ENCODE peak calls at places on chromosomes 1 and 21, in four cellular contexts. One of them, this sample, is unnamed.

GRCh38 chr1:80917826-80918225 is 882.9 kb upstream of the ADGRL2 start:
- DNase-seq in heart left ventricle: no peak
- DNase-seq in right cardiac atrium: no peak
- DNase-seq in PC-3: no peak
- DNase-seq in this sample: no peak

GRCh38 chr1:62841587-62842169 is 57.7 kb downstream of the ATG4C start:
- DNase-seq in PC-3: peak; percentile 72
- DNase-seq in heart left ventricle: no peak
- DNase-seq in right cardiac atrium: no peak
- DNase-seq in this sample: no peak

GRCh38 chr1:212633144-212633543 is 24.6 kb downstream of the ATF3 start:
- DNase-seq in heart left ventricle: no peak
- DNase-seq in right cardiac atrium: no peak
- DNase-seq in PC-3: no peak
- DNase-seq in this sample: no peak

GRCh38 chr1:50418600-50419109 is 4.6 kb downstream of the DMRTA2 start:
- DNase-seq in heart left ventricle: peak; percentile 60
- DNase-seq in PC-3: no peak
- DNase-seq in right cardiac atrium: no peak
- DNase-seq in this sample: no peak

GRCh38 chr1:113197662-113198330 is 124.8 kb downstream of the LRIG2 start:
- DNase-seq in right cardiac atrium: no peak
- DNase-seq in heart left ventricle: no peak
- DNase-seq in PC-3: no peak
- DNase-seq in this sample: no peak

GRCh38 chr21:41570791-41571355 is 62.9 kb upstream of the TMPRSS2 start:
- DNase-seq in PC-3: no peak
- DNase-seq in heart left ventricle: no peak
- DNase-seq in right cardiac atrium: no peak
- DNase-seq in this sample: no peak

GRCh38 chr1:218371927-218372672 is 27.0 kb downstream of the TGFB2 start:
- DNase-seq in heart left ventricle: no peak
- DNase-seq in right cardiac atrium: no peak
- DNase-seq in PC-3: no peak
- DNase-seq in this sample: no peak

GRCh38 chr1:227447531-227447990 is 115.8 kb upstream of the ZNF678 start:
- DNase-seq in PC-3: peak; percentile 59
- DNase-seq in right cardiac atrium: peak; percentile 59
- DNase-seq in heart left ventricle: peak; percentile 80
- DNase-seq in this sample: no peak

GRCh38 chr1:172973424-172973823 is 77.3 kb downstream of the TNFSF18 start:
- DNase-seq in heart left ventricle: no peak
- DNase-seq in right cardiac atrium: no peak
- DNase-seq in PC-3: no peak
- DNase-seq in this sample: no peak

GRCh38 chr1:24702511-24703293 is 42.5 kb upstream of the CLIC4 start:
- DNase-seq in PC-3: peak; percentile 82
- DNase-seq in heart left ventricle: peak; percentile 71
- DNase-seq in right cardiac atrium: no peak
- DNase-seq in this sample: no peak

GRCh38 chr1:248881261-248881660 is 22.4 kb upstream of the ZNF692 start:
- DNase-seq in right cardiac atrium: no peak
- DNase-seq in heart left ventricle: no peak
- DNase-seq in PC-3: peak; percentile 58
- DNase-seq in this sample: no peak

GRCh38 chr1:108560143-108560429 is 186 bp downstream of the EEIG2 start:
- DNase-seq in heart left ventricle: no peak
- DNase-seq in PC-3: peak; percentile 22
- DNase-seq in right cardiac atrium: no peak
- DNase-seq in this sample: no peak

GRCh38 chr1:1178794-1179331 is 5.2 kb downstream of the TTLL10 start:
- DNase-seq in heart left ventricle: peak; percentile 48
- DNase-seq in right cardiac atrium: no peak
- DNase-seq in PC-3: no peak
- DNase-seq in this sample: no peak

GRCh38 chr1:61078611-61079010 is 3.8 kb upstream of the NFIA start:
- DNase-seq in right cardiac atrium: no peak
- DNase-seq in heart left ventricle: no peak
- DNase-seq in PC-3: no peak
- DNase-seq in this sample: no peak

GRCh38 chr1:37032660-37033354 is 1.5 kb downstream of the GRIK3 start:
- DNase-seq in heart left ventricle: no peak
- DNase-seq in right cardiac atrium: no peak
- DNase-seq in PC-3: no peak
- DNase-seq in this sample: no peak

GRCh38 chr1:206631085-206631509 is 4.2 kb upstream of the DYRK3 start:
- DNase-seq in right cardiac atrium: peak; percentile 80
- DNase-seq in PC-3: peak; percentile 94
- DNase-seq in heart left ventricle: no peak
- DNase-seq in this sample: no peak

GRCh38 chr1:94863919-94864318 is 43.8 kb downstream of the SLC44A3 start:
- DNase-seq in PC-3: peak; percentile 89
- DNase-seq in heart left ventricle: no peak
- DNase-seq in right cardiac atrium: peak; percentile 59
- DNase-seq in this sample: no peak

GRCh38 chr1:1881727-1882126 is 9.2 kb downstream of the GNB1 start:
- DNase-seq in heart left ventricle: no peak
- DNase-seq in right cardiac atrium: no peak
- DNase-seq in PC-3: no peak
- DNase-seq in this sample: no peak

GRCh38 chr1:65265296-65266271 is 43.8 kb upstream of the DNAJC6 start:
- DNase-seq in right cardiac atrium: peak; percentile 54
- DNase-seq in heart left ventricle: peak; percentile 66
- DNase-seq in PC-3: no peak
- DNase-seq in this sample: no peak

GRCh38 chr1:3568815-3569435 is 42.4 kb downstream of the MEGF6 start:
- DNase-seq in heart left ventricle: no peak
- DNase-seq in PC-3: no peak
- DNase-seq in right cardiac atrium: no peak
- DNase-seq in this sample: no peak

GRCh38 chr1:34978926-34979325 is 6.2 kb downstream of the TMEM35B start:
- DNase-seq in heart left ventricle: no peak
- DNase-seq in PC-3: no peak
- DNase-seq in right cardiac atrium: no peak
- DNase-seq in this sample: no peak

GRCh38 chr1:25117233-25117823 is 115.0 kb downstream of the SYF2 start:
- DNase-seq in right cardiac atrium: no peak
- DNase-seq in PC-3: peak; percentile 66
- DNase-seq in heart left ventricle: no peak
- DNase-seq in this sample: no peak

GRCh38 chr1:156422602-156423091 is 53.6 kb downstream of the RHBG start:
- DNase-seq in heart left ventricle: no peak
- DNase-seq in PC-3: peak; percentile 45
- DNase-seq in right cardiac atrium: no peak
- DNase-seq in this sample: no peak

GRCh38 chr1:224900062-224900461 is 29.4 kb upstream of the DNAH14 start:
- DNase-seq in PC-3: no peak
- DNase-seq in right cardiac atrium: no peak
- DNase-seq in heart left ventricle: no peak
- DNase-seq in this sample: no peak

GRCh38 chr1:50251592-50252165 is 143.0 kb downstream of the ELAVL4 start:
- DNase-seq in right cardiac atrium: no peak
- DNase-seq in heart left ventricle: no peak
- DNase-seq in PC-3: peak; percentile 7
- DNase-seq in this sample: no peak

GRCh38 chr1:6580588-6581270 is 935 bp downstream of the ZBTB48 start:
- DNase-seq in heart left ventricle: no peak
- DNase-seq in right cardiac atrium: no peak
- DNase-seq in PC-3: peak; percentile 40
- DNase-seq in this sample: no peak

GRCh38 chr1:203796223-203796747 is 862 bp downstream of the ZBED6 start:
- DNase-seq in heart left ventricle: no peak
- DNase-seq in PC-3: peak; percentile 52
- DNase-seq in right cardiac atrium: no peak
- DNase-seq in this sample: no peak

GRCh38 chr1:151710187-151710586 is 6.4 kb downstream of the CELF3 start:
- DNase-seq in right cardiac atrium: peak; percentile 49
- DNase-seq in heart left ventricle: no peak
- DNase-seq in PC-3: no peak
- DNase-seq in this sample: no peak

GRCh38 chr1:61591316-61591715 is 133.6 kb downstream of the TM2D1 start:
- DNase-seq in PC-3: no peak
- DNase-seq in heart left ventricle: no peak
- DNase-seq in right cardiac atrium: peak; percentile 43
- DNase-seq in this sample: no peak

GRCh38 chr1:227790868-227791267 is 24.6 kb upstream of the PRSS38 start:
- DNase-seq in PC-3: no peak
- DNase-seq in right cardiac atrium: no peak
- DNase-seq in heart left ventricle: no peak
- DNase-seq in this sample: no peak

GRCh38 chr1:192807968-192808587 is 761 bp upstream of the RGS2 start:
- DNase-seq in heart left ventricle: no peak
- DNase-seq in PC-3: peak; percentile 69
- DNase-seq in right cardiac atrium: no peak
- DNase-seq in this sample: no peak

GRCh38 chr1:39788758-39789570 is at the start of gene BMP8B:
- DNase-seq in right cardiac atrium: peak; percentile 50
- DNase-seq in PC-3: peak; percentile 75
- DNase-seq in heart left ventricle: peak; percentile 81
- DNase-seq in this sample: no peak
- H3K27ac ChIP-seq in right cardiac atrium: no peak within 1 kb of the TSS
- H3K27ac ChIP-seq in PC-3: no peak within 1 kb of the TSS
- H3K27ac ChIP-seq in heart left ventricle: no peak within 1 kb of the TSS
- H3K27ac ChIP-seq in this sample: no peak within 1 kb of the TSS

GRCh38 chr1:201224671-201225400 is 34.2 kb downstream of the IGFN1 start:
- DNase-seq in heart left ventricle: no peak
- DNase-seq in PC-3: no peak
- DNase-seq in right cardiac atrium: no peak
- DNase-seq in this sample: no peak

GRCh38 chr1:201228011-201228983 is 37.7 kb downstream of the IGFN1 start:
- DNase-seq in PC-3: no peak
- DNase-seq in heart left ventricle: peak; percentile 41
- DNase-seq in right cardiac atrium: no peak
- DNase-seq in this sample: no peak

GRCh38 chr1:201229095-201229494 is 38.5 kb downstream of the IGFN1 start:
- DNase-seq in right cardiac atrium: no peak
- DNase-seq in PC-3: no peak
- DNase-seq in heart left ventricle: peak; percentile 11
- DNase-seq in this sample: no peak

GRCh38 chr1:201226178-201226514 is 35.5 kb downstream of the IGFN1 start:
- DNase-seq in PC-3: no peak
- DNase-seq in heart left ventricle: no peak
- DNase-seq in right cardiac atrium: no peak
- DNase-seq in this sample: no peak

DNA sequence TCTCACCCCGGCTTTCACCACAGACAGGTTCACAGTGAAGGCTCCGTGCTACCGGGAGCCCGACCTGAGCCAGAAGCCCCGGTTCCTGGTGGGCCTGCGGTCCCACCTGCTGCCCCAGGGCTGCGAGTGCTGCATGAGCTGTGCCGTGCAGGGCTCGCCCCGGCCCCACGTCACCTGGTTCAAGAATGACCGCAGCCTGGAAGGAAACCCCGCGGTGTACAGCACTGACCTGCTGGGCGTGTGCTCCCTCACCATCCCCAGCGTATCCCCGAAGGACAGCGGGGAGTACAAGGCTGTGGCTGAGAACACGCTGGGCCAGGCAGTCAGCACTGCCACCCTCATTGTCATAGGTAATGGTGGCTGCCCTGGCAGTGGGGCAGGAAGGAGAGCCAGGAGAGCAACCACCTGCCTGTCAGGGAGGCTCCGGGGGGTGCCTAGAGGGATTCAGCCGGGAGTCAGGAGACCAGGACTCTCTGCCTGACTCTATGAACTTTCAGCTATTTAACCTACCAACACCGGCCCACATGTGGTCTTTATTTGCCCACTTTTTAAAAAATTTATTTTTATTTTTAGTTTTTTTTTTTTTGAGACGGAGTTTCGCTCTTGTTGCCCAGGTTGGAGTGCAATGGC is 36.4 kb downstream of the IGFN1 start:
- DNase-seq in heart left ventricle: peak; percentile 40
- DNase-seq in PC-3: no peak
- DNase-seq in right cardiac atrium: no peak
- DNase-seq in this sample: no peak
- H3K27ac ChIP-seq in heart left ventricle: no peak overlapping the region
- H3K27ac ChIP-seq in PC-3: no peak overlapping the region
- H3K27ac ChIP-seq in right cardiac atrium: no peak overlapping the region
- H3K27ac ChIP-seq in this sample: no peak overlapping the region

GRCh38 chr1:116538527-116538926 is 32.3 kb downstream of the CD58 start:
- DNase-seq in heart left ventricle: no peak
- DNase-seq in PC-3: peak; percentile 78
- DNase-seq in right cardiac atrium: no peak
- DNase-seq in this sample: peak; percentile 50
- H3K27ac ChIP-seq in heart left ventricle: peak overlapping the region; percentile 60
- H3K27ac ChIP-seq in PC-3: peak overlapping the region; percentile 91
- H3K27ac ChIP-seq in right cardiac atrium: no peak overlapping the region
- H3K27ac ChIP-seq in this sample: peak overlapping the region; percentile 93

DNA sequence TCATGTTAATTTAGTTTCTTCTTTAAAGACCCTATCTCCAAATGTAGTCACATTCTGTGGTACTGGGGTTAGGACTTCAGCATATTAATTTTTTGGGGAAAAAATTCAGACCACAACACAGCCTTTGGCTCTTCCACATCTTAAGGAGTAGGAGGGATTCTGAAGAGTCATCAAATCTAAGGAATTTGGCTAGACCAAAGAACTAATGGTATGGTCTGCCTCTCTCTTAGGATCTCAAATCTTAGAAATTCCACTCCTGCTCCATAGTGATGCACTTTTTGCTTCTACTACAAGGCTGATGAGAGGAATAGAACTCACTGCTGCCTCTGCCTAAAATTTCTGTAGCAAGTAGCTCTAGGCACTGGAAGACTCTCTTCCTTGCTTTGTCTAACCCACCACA is 80.5 kb downstream of the NGF start:
- DNase-seq in right cardiac atrium: no peak
- DNase-seq in PC-3: no peak
- DNase-seq in heart left ventricle: no peak
- DNase-seq in this sample: no peak
- H3K27ac ChIP-seq in right cardiac atrium: no peak overlapping the region
- H3K27ac ChIP-seq in PC-3: no peak overlapping the region
- H3K27ac ChIP-seq in heart left ventricle: no peak overlapping the region
- H3K27ac ChIP-seq in this sample: peak overlapping the region; percentile 18

DNA sequence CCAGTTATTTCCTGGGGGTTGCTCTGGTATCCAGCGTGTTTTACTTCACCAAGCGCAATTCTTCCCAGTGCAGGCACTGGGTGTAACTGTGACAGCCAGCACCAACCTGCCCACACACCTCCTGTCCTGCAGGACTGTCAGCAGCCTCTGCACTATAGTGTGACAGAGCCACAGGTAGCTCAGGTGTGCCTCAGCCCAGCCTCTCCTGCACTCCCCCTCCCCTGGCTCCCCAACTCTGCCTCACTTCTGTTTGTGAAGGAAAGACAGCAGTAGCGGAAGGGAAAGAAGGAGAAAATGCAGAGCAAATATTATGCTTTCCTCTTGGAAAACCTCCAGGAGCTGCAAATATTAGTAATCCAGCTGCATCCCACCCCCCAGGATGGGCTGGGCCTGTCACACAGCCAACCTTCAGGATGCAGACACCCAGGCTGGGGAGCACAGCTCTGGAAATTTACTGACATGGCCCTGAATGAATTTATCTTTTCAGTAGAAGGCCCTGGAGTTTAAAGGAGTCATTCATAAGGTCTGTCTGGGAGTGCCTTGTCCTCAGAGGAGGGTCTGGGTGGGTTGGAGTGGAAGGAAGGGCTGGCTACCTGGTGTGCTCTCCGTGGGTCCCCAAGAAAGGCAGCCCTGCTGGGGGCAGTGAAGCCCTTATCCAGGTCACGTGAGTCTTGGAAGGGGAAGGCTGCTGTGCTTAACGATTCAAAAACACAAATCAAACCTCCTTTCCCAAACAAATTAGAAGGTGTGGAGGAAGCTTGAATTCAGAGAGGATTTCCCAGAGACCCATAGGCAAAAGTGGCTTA is 20.9 kb downstream of the CAPN2 start:
- DNase-seq in heart left ventricle: no peak
- DNase-seq in right cardiac atrium: peak; percentile 58
- DNase-seq in PC-3: peak; percentile 94
- DNase-seq in this sample: no peak
- H3K27ac ChIP-seq in heart left ventricle: peak overlapping the region; percentile 70
- H3K27ac ChIP-seq in right cardiac atrium: peak overlapping the region; percentile 61
- H3K27ac ChIP-seq in PC-3: peak overlapping the region; percentile 88
- H3K27ac ChIP-seq in this sample: peak overlapping the region; percentile 99